ENCODE peak calls at places on chromosome 1, in six cellular contexts. G is prostate gland, N is GM23338, A is HepG2, T is suprapubic skin, Y is K562. U is an unnamed sample.

GRCh38 chr1:199646761-199647160 is 380.7 kb upstream of the NR5A2 start:
- DNase-seq in A (peak; percentile 13), N (no peak), G (no peak), Y (no peak), T (no peak), U (no peak)

GRCh38 chr1:224182866-224183590 is at the start of gene DEGS1:
- DNase-seq in Y (peak; percentile 100), T (peak; percentile 90), N (peak; percentile 92), A (peak; percentile 72), G (peak; percentile 79), U (peak; percentile 77)

GRCh38 chr1:231493421-231494185 is 34.9 kb upstream of the TSNAX start:
- DNase-seq in Y (no peak), G (no peak), A (no peak), N (no peak), T (no peak), U (no peak)

GRCh38 chr1:36161656-36162531 is 5.9 kb downstream of the MAP7D1 start:
- DNase-seq in N (peak; percentile 49), Y (no peak), A (no peak), G (peak; percentile 73), T (no peak), U (no peak)

GRCh38 chr1:221695346-221695745 is 46.5 kb downstream of the DUSP10 start:
- DNase-seq in T (no peak), N (no peak), A (no peak), G (no peak), Y (no peak), U (no peak)

GRCh38 chr1:9670085-9670484 is 18.6 kb downstream of the PIK3CD start:
- DNase-seq in N (no peak), T (no peak), G (no peak), Y (no peak), A (no peak), U (no peak)

GRCh38 chr1:199690520-199690919 is 337.0 kb upstream of the NR5A2 start:
- DNase-seq in G (no peak), A (no peak), Y (no peak), T (no peak), N (no peak), U (no peak)

GRCh38 chr1:56788588-56788987 is 30.6 kb downstream of the FYB2 start:
- DNase-seq in A (no peak), G (peak; percentile 60), N (no peak), Y (no peak), T (no peak), U (no peak)

GRCh38 chr1:193569696-193570269 is 383.4 kb upstream of the B3GALT2 start:
- DNase-seq in G (no peak), N (no peak), A (no peak), Y (no peak), T (no peak), U (no peak)

GRCh38 chr1:11930571-11931445 is 3.7 kb upstream of the PLOD1 start:
- DNase-seq in G (no peak), Y (no peak), T (no peak), N (no peak), A (peak; percentile 32), U (no peak)

GRCh38 chr1:199691540-199691939 is 336.0 kb upstream of the NR5A2 start:
- DNase-seq in Y (no peak), A (no peak), T (no peak), N (peak; percentile 32), G (no peak), U (no peak)

GRCh38 chr1:54273837-54274192 is 73.8 kb downstream of the MRPL37 start:
- DNase-seq in T (no peak), N (peak; percentile 50), Y (peak; percentile 95), A (no peak), G (no peak), U (no peak)
- TF ChIP-seq POLR2AphosphoS5 in T (no peak), N (no peak), Y (peak; percentile 59), A (no peak), G (no peak), U (no peak)

GRCh38 chr1:6477039-6477820 is 11.3 kb upstream of the TNFRSF25 start:
- DNase-seq in Y (no peak), A (no peak), T (no peak), N (no peak), G (no peak), U (no peak)
- H3K4me1 ChIP-seq in Y (no peaks in the 10 kb centered on the region), A (peaks cover 24% of the 10 kb centered on the region), T (peaks cover 28% of the 10 kb centered on the region), N (peaks cover 14% of the 10 kb centered on the region), G (no peaks in the 10 kb centered on the region), U (no peaks in the 10 kb centered on the region)

DNA sequence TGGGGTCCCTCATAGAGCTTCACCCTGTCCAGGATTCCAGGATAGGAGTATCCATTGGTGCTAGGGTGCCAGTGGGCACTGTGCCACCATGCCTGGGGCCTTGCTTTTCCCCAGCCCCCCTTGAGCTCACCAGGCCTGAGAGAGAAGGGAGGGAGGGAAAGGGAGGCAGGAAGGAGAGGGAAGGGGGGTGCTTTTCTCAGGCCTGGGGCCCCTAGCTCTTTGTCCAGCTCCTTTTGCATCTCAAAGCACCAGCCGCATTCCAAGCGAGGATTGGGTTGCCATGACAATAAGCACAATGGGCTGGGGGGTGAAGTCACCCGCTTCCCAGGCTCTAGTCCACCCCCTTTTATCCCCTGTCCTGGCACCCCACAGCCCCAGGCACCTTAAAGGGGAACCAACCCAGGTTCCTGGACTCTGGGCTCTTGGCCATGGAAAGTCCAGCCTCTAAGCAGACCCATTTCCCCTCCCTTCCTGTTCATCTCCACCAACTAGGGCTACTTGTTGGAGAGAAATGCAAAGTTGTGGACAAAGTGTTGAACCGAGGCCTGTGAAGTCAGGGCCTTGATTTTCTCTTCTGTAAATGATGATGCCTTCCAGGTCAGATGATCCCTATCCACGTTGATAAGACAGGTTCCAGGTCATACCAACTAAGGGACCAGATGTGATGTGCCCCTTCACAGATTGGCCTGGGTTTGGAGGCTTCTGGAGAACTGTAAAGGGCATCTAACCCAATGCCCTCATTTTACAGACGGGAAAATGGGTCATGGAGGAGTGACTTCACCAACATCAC is 11.4 kb downstream of the THBS3 start:
- DNase-seq in A (no peak), N (peak; percentile 99), T (no peak), Y (no peak), G (no peak), U (no peak)
- H3K4me3 ChIP-seq in A (no peak overlapping the region), N (peak overlapping the region; percentile 99), T (no peak overlapping the region), Y (no peak overlapping the region), G (no peak overlapping the region), U (no peak overlapping the region)

DNA sequence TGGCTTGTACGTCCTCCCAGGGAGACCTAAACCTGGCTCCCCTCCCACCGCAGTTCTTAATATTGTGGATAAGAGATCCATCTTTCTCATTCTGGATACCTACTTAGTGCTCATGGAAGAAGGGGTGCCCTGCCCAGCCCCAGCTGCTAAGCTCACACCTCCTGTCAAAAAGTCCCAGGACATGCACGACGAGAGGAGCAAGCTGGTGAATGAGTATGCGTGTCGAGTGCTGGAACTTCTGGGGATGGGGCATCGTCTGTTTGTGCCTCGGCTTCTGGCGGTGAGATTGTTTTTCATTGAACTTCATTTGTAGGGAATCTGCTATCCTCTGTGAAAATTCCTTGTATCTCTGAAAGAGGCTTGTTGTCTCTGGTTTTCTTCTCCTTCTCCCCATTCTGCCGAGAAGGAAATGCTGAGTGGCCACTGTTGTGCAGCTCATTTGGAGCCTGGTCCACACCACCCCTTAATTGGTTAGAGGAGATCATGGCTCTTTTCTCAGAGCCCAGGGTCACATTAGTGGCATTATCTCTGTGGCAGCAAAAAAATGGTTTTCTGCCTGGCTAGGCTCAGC is 199.4 kb upstream of the CACYBP start:
- DNase-seq in G (peak; percentile 6), N (peak; percentile 35), T (no peak), A (no peak), Y (no peak), U (no peak)
- TF ChIP-seq POLR2AphosphoS5 in G (no peak), N (no peak), T (no peak), A (no peak), Y (no peak), U (no peak)

DNA sequence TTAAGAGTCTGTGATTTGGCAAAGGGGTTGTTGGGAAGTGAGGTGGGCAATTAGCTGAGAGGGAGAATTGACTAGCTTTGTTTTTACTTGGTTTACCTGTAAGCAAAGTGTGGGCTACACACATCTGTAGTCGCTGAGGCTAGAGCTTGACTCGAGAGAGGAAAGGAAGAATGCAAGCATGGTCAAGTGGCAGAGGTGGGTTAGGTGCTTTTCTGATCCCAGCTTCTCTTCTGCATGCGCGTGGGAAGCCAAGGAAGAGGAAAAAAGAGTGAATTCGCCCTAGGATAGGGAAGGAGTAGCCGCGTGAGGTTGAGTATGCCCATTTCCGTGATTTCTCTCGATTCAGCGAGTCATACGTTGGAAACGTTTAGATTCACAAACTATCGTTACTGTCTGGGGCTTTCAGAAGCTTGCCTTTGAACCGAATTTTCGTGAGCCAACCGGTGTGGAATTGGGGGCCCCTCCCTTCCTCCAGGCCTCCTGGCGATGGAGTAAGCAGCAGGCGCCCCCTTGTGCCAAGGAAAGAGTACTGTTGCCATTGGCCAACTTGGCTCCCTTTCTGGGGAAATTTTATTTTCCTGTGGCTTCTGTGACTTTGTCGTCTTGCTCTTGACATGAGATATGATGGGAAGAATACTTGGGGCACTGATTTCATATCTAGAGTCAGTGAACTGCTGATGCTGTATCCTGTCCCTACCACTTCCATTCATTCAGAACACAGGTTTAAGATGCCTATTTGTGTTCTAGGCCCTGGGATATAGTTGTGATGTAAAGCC is 1.3 kb downstream of the PIGV start:
- DNase-seq in T (peak; percentile 93), G (peak; percentile 88), Y (peak; percentile 86), N (peak; percentile 93), A (peak; percentile 76), U (peak; percentile 81)
- H3K4me1 ChIP-seq in T (peaks cover 42% of the 10 kb centered on the region), G (peaks cover 12% of the 10 kb centered on the region), Y (peaks cover 72% of the 10 kb centered on the region), N (peaks cover 26% of the 10 kb centered on the region), A (peaks cover 52% of the 10 kb centered on the region), U (peaks cover 7% of the 10 kb centered on the region)

DNA sequence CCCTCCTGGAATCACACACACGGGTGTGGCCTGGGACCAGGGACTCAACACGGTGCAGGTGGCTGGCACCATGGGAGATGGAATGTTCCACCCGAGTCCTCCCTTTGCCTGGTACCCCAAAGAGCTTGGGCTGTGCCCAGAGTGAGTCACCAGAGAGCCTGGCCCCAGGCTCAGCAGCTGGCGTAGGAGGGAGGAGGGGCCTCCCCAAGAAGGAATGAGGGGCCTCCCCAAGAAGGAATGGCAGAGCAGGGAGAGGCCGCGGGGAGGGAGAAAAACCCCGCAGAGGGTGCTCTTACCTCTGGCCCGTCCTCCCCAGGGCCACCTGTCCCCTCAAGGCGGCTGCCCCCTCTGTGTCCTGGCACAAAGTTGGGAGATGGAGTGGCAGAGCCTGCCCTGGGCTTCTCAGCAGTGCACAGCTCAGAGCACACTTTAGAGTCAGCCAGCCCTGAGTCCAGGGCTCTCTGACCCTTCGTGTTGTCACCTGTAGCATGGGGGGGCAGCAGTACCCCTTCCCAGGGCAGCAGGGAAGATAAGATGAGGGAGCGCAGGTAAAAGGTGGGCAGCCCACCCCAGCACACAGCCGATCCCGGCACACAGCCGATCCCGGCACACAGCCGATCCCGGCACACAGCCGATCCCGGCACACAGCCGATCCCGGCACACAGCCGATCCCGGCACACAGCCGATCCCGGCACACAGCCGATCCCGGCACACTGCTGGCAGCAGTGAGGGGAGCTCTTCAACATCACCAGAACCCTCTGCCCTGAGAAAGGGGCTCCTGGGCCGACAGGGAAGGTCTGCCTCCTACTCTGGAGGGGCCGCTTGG is 20.2 kb upstream of the KCNAB2 start:
- DNase-seq in N (no peak), G (no peak), T (no peak), A (no peak), Y (no peak), U (peak; percentile 42)
- H3K4me3 ChIP-seq in N (peak overlapping the region; percentile 24), G (peak overlapping the region; percentile 2), T (peak overlapping the region; percentile 39), A (peak overlapping the region; percentile 48), Y (no peak overlapping the region), U (peak overlapping the region; percentile 32)